ENCODE peak calls at places on chromosomes 13 and 19, in ten cellular contexts. One of them, this sample, is unnamed.

GRCh38 chr19:42596391-42597071 is 1.8 kb upstream of the CEACAM8 start:
- DNase-seq in endothelial cell: peak
- DNase-seq in C1 segment of cervical spinal cord: peak
- DNase-seq in stimulated activated CD8-positive, alpha-beta memory T cell treated with anti-CD3 and anti-CD28 coated beads, Interleukin-15, amount 100 ng/mL, for 4 hours: no peak
- DNase-seq in activated T-cell treated with anti-CD3 and anti-CD28 coated beads for 1 hour: peak
- DNase-seq in T-helper 1 cell: peak
- DNase-seq in GM20000: peak
- DNase-seq in psoas muscle: no peak
- DNase-seq in stimulated activated CD4-positive, alpha-beta T cell treated with anti-CD3 and anti-CD28 coated beads, Interleukin-1b, Interleukin-23, amount 100 ng/mL, for 1 hour: no peak
- DNase-seq in astrocyte of the spinal cord: no peak
- DNase-seq in this sample: no peak

GRCh38 chr19:33390120-33390907 is 16.8 kb downstream of the CEBPG start:
- DNase-seq in endothelial cell: no peak
- DNase-seq in C1 segment of cervical spinal cord: no peak
- DNase-seq in stimulated activated CD8-positive, alpha-beta memory T cell treated with anti-CD3 and anti-CD28 coated beads, Interleukin-15, amount 100 ng/mL, for 4 hours: no peak
- DNase-seq in activated T-cell treated with anti-CD3 and anti-CD28 coated beads for 1 hour: no peak
- DNase-seq in T-helper 1 cell: no peak
- DNase-seq in GM20000: no peak
- DNase-seq in psoas muscle: peak
- DNase-seq in stimulated activated CD4-positive, alpha-beta T cell treated with anti-CD3 and anti-CD28 coated beads, Interleukin-1b, Interleukin-23, amount 100 ng/mL, for 1 hour: no peak
- DNase-seq in astrocyte of the spinal cord: no peak
- DNase-seq in this sample: no peak

GRCh38 chr19:8575467-8575997 is 1.7 kb downstream of the MYO1F start:
- DNase-seq in endothelial cell: no peak
- DNase-seq in C1 segment of cervical spinal cord: no peak
- DNase-seq in stimulated activated CD8-positive, alpha-beta memory T cell treated with anti-CD3 and anti-CD28 coated beads, Interleukin-15, amount 100 ng/mL, for 4 hours: no peak
- DNase-seq in activated T-cell treated with anti-CD3 and anti-CD28 coated beads for 1 hour: peak
- DNase-seq in T-helper 1 cell: peak
- DNase-seq in GM20000: no peak
- DNase-seq in psoas muscle: no peak
- DNase-seq in stimulated activated CD4-positive, alpha-beta T cell treated with anti-CD3 and anti-CD28 coated beads, Interleukin-1b, Interleukin-23, amount 100 ng/mL, for 1 hour: no peak
- DNase-seq in astrocyte of the spinal cord: peak
- DNase-seq in this sample: no peak

GRCh38 chr13:105442941-105443340 is 1092.5 kb downstream of the EFNB2 start:
- DNase-seq in endothelial cell: no peak
- DNase-seq in C1 segment of cervical spinal cord: no peak
- DNase-seq in stimulated activated CD8-positive, alpha-beta memory T cell treated with anti-CD3 and anti-CD28 coated beads, Interleukin-15, amount 100 ng/mL, for 4 hours: no peak
- DNase-seq in activated T-cell treated with anti-CD3 and anti-CD28 coated beads for 1 hour: no peak
- DNase-seq in T-helper 1 cell: no peak
- DNase-seq in GM20000: no peak
- DNase-seq in psoas muscle: no peak
- DNase-seq in stimulated activated CD4-positive, alpha-beta T cell treated with anti-CD3 and anti-CD28 coated beads, Interleukin-1b, Interleukin-23, amount 100 ng/mL, for 1 hour: no peak
- DNase-seq in astrocyte of the spinal cord: peak
- DNase-seq in this sample: no peak

GRCh38 chr13:93690139-93690538 is 463.5 kb downstream of the GPC6 start:
- DNase-seq in endothelial cell: peak
- DNase-seq in C1 segment of cervical spinal cord: no peak
- DNase-seq in stimulated activated CD8-positive, alpha-beta memory T cell treated with anti-CD3 and anti-CD28 coated beads, Interleukin-15, amount 100 ng/mL, for 4 hours: no peak
- DNase-seq in activated T-cell treated with anti-CD3 and anti-CD28 coated beads for 1 hour: no peak
- DNase-seq in T-helper 1 cell: no peak
- DNase-seq in GM20000: no peak
- DNase-seq in psoas muscle: no peak
- DNase-seq in stimulated activated CD4-positive, alpha-beta T cell treated with anti-CD3 and anti-CD28 coated beads, Interleukin-1b, Interleukin-23, amount 100 ng/mL, for 1 hour: no peak
- DNase-seq in astrocyte of the spinal cord: peak
- DNase-seq in this sample: peak

GRCh38 chr13:50352720-50353491 is 337.7 kb downstream of the KCNRG start:
- DNase-seq in endothelial cell: no peak
- DNase-seq in C1 segment of cervical spinal cord: no peak
- DNase-seq in stimulated activated CD8-positive, alpha-beta memory T cell treated with anti-CD3 and anti-CD28 coated beads, Interleukin-15, amount 100 ng/mL, for 4 hours: no peak
- DNase-seq in activated T-cell treated with anti-CD3 and anti-CD28 coated beads for 1 hour: no peak
- DNase-seq in T-helper 1 cell: no peak
- DNase-seq in GM20000: no peak
- DNase-seq in psoas muscle: no peak
- DNase-seq in stimulated activated CD4-positive, alpha-beta T cell treated with anti-CD3 and anti-CD28 coated beads, Interleukin-1b, Interleukin-23, amount 100 ng/mL, for 1 hour: no peak
- DNase-seq in astrocyte of the spinal cord: no peak
- DNase-seq in this sample: no peak

GRCh38 chr19:40605201-40605971 is 4.2 kb downstream of the LTBP4 start:
- DNase-seq in endothelial cell: peak
- DNase-seq in C1 segment of cervical spinal cord: no peak
- DNase-seq in stimulated activated CD8-positive, alpha-beta memory T cell treated with anti-CD3 and anti-CD28 coated beads, Interleukin-15, amount 100 ng/mL, for 4 hours: peak
- DNase-seq in activated T-cell treated with anti-CD3 and anti-CD28 coated beads for 1 hour: peak
- DNase-seq in T-helper 1 cell: peak
- DNase-seq in GM20000: peak
- DNase-seq in psoas muscle: peak
- DNase-seq in stimulated activated CD4-positive, alpha-beta T cell treated with anti-CD3 and anti-CD28 coated beads, Interleukin-1b, Interleukin-23, amount 100 ng/mL, for 1 hour: peak
- DNase-seq in astrocyte of the spinal cord: peak
- DNase-seq in this sample: peak

GRCh38 chr13:99322297-99323103 is 15.3 kb upstream of the GPR183 start:
- DNase-seq in endothelial cell: no peak
- DNase-seq in C1 segment of cervical spinal cord: no peak
- DNase-seq in stimulated activated CD8-positive, alpha-beta memory T cell treated with anti-CD3 and anti-CD28 coated beads, Interleukin-15, amount 100 ng/mL, for 4 hours: no peak
- DNase-seq in activated T-cell treated with anti-CD3 and anti-CD28 coated beads for 1 hour: no peak
- DNase-seq in T-helper 1 cell: peak
- DNase-seq in GM20000: peak
- DNase-seq in psoas muscle: no peak
- DNase-seq in stimulated activated CD4-positive, alpha-beta T cell treated with anti-CD3 and anti-CD28 coated beads, Interleukin-1b, Interleukin-23, amount 100 ng/mL, for 1 hour: no peak
- DNase-seq in astrocyte of the spinal cord: peak
- DNase-seq in this sample: no peak

GRCh38 chr13:113848431-113849260 is 15.2 kb downstream of the GAS6 start:
- DNase-seq in endothelial cell: no peak
- DNase-seq in C1 segment of cervical spinal cord: no peak
- DNase-seq in stimulated activated CD8-positive, alpha-beta memory T cell treated with anti-CD3 and anti-CD28 coated beads, Interleukin-15, amount 100 ng/mL, for 4 hours: no peak
- DNase-seq in activated T-cell treated with anti-CD3 and anti-CD28 coated beads for 1 hour: no peak
- DNase-seq in T-helper 1 cell: no peak
- DNase-seq in GM20000: no peak
- DNase-seq in psoas muscle: peak
- DNase-seq in stimulated activated CD4-positive, alpha-beta T cell treated with anti-CD3 and anti-CD28 coated beads, Interleukin-1b, Interleukin-23, amount 100 ng/mL, for 1 hour: no peak
- DNase-seq in astrocyte of the spinal cord: no peak
- DNase-seq in this sample: no peak

GRCh38 chr13:48585456-48585840 is 52.6 kb upstream of the RCBTB2 start:
- DNase-seq in endothelial cell: no peak
- DNase-seq in C1 segment of cervical spinal cord: peak
- DNase-seq in stimulated activated CD8-positive, alpha-beta memory T cell treated with anti-CD3 and anti-CD28 coated beads, Interleukin-15, amount 100 ng/mL, for 4 hours: no peak
- DNase-seq in activated T-cell treated with anti-CD3 and anti-CD28 coated beads for 1 hour: no peak
- DNase-seq in T-helper 1 cell: no peak
- DNase-seq in GM20000: no peak
- DNase-seq in psoas muscle: no peak
- DNase-seq in stimulated activated CD4-positive, alpha-beta T cell treated with anti-CD3 and anti-CD28 coated beads, Interleukin-1b, Interleukin-23, amount 100 ng/mL, for 1 hour: no peak
- DNase-seq in astrocyte of the spinal cord: peak
- DNase-seq in this sample: peak

GRCh38 chr19:18731562-18732008 is 48.1 kb downstream of the CRTC1 start:
- DNase-seq in endothelial cell: no peak
- DNase-seq in C1 segment of cervical spinal cord: no peak
- DNase-seq in stimulated activated CD8-positive, alpha-beta memory T cell treated with anti-CD3 and anti-CD28 coated beads, Interleukin-15, amount 100 ng/mL, for 4 hours: no peak
- DNase-seq in activated T-cell treated with anti-CD3 and anti-CD28 coated beads for 1 hour: no peak
- DNase-seq in T-helper 1 cell: no peak
- DNase-seq in GM20000: no peak
- DNase-seq in psoas muscle: no peak
- DNase-seq in stimulated activated CD4-positive, alpha-beta T cell treated with anti-CD3 and anti-CD28 coated beads, Interleukin-1b, Interleukin-23, amount 100 ng/mL, for 1 hour: no peak
- DNase-seq in astrocyte of the spinal cord: no peak
- DNase-seq in this sample: peak

GRCh38 chr13:39407138-39407537 is 195.9 kb downstream of the LHFPL6 start:
- DNase-seq in endothelial cell: no peak
- DNase-seq in C1 segment of cervical spinal cord: no peak
- DNase-seq in stimulated activated CD8-positive, alpha-beta memory T cell treated with anti-CD3 and anti-CD28 coated beads, Interleukin-15, amount 100 ng/mL, for 4 hours: no peak
- DNase-seq in activated T-cell treated with anti-CD3 and anti-CD28 coated beads for 1 hour: no peak
- DNase-seq in T-helper 1 cell: no peak
- DNase-seq in GM20000: no peak
- DNase-seq in psoas muscle: no peak
- DNase-seq in stimulated activated CD4-positive, alpha-beta T cell treated with anti-CD3 and anti-CD28 coated beads, Interleukin-1b, Interleukin-23, amount 100 ng/mL, for 1 hour: no peak
- DNase-seq in astrocyte of the spinal cord: no peak
- DNase-seq in this sample: no peak

GRCh38 chr13:29908411-29908810 is 58.0 kb upstream of the UBL3 start:
- DNase-seq in endothelial cell: no peak
- DNase-seq in C1 segment of cervical spinal cord: no peak
- DNase-seq in stimulated activated CD8-positive, alpha-beta memory T cell treated with anti-CD3 and anti-CD28 coated beads, Interleukin-15, amount 100 ng/mL, for 4 hours: no peak
- DNase-seq in activated T-cell treated with anti-CD3 and anti-CD28 coated beads for 1 hour: no peak
- DNase-seq in T-helper 1 cell: no peak
- DNase-seq in GM20000: no peak
- DNase-seq in psoas muscle: peak
- DNase-seq in stimulated activated CD4-positive, alpha-beta T cell treated with anti-CD3 and anti-CD28 coated beads, Interleukin-1b, Interleukin-23, amount 100 ng/mL, for 1 hour: no peak
- DNase-seq in astrocyte of the spinal cord: peak
- DNase-seq in this sample: no peak

GRCh38 chr13:107590556-107590955 is 624.8 kb downstream of the LIG4 start:
- DNase-seq in endothelial cell: no peak
- DNase-seq in C1 segment of cervical spinal cord: no peak
- DNase-seq in stimulated activated CD8-positive, alpha-beta memory T cell treated with anti-CD3 and anti-CD28 coated beads, Interleukin-15, amount 100 ng/mL, for 4 hours: no peak
- DNase-seq in activated T-cell treated with anti-CD3 and anti-CD28 coated beads for 1 hour: no peak
- DNase-seq in T-helper 1 cell: no peak
- DNase-seq in GM20000: no peak
- DNase-seq in psoas muscle: no peak
- DNase-seq in stimulated activated CD4-positive, alpha-beta T cell treated with anti-CD3 and anti-CD28 coated beads, Interleukin-1b, Interleukin-23, amount 100 ng/mL, for 1 hour: no peak
- DNase-seq in astrocyte of the spinal cord: peak
- DNase-seq in this sample: no peak

GRCh38 chr13:27266937-27267336 is 3.7 kb upstream of the RASL11A start:
- DNase-seq in endothelial cell: no peak
- DNase-seq in C1 segment of cervical spinal cord: no peak
- DNase-seq in stimulated activated CD8-positive, alpha-beta memory T cell treated with anti-CD3 and anti-CD28 coated beads, Interleukin-15, amount 100 ng/mL, for 4 hours: no peak
- DNase-seq in activated T-cell treated with anti-CD3 and anti-CD28 coated beads for 1 hour: no peak
- DNase-seq in T-helper 1 cell: no peak
- DNase-seq in GM20000: no peak
- DNase-seq in psoas muscle: no peak
- DNase-seq in stimulated activated CD4-positive, alpha-beta T cell treated with anti-CD3 and anti-CD28 coated beads, Interleukin-1b, Interleukin-23, amount 100 ng/mL, for 1 hour: no peak
- DNase-seq in astrocyte of the spinal cord: no peak
- DNase-seq in this sample: no peak

GRCh38 chr19:16232568-16232967 is 34.9 kb downstream of the AP1M1 start:
- DNase-seq in endothelial cell: no peak
- DNase-seq in C1 segment of cervical spinal cord: no peak
- DNase-seq in stimulated activated CD8-positive, alpha-beta memory T cell treated with anti-CD3 and anti-CD28 coated beads, Interleukin-15, amount 100 ng/mL, for 4 hours: no peak
- DNase-seq in activated T-cell treated with anti-CD3 and anti-CD28 coated beads for 1 hour: no peak
- DNase-seq in T-helper 1 cell: no peak
- DNase-seq in GM20000: no peak
- DNase-seq in psoas muscle: no peak
- DNase-seq in stimulated activated CD4-positive, alpha-beta T cell treated with anti-CD3 and anti-CD28 coated beads, Interleukin-1b, Interleukin-23, amount 100 ng/mL, for 1 hour: no peak
- DNase-seq in astrocyte of the spinal cord: no peak
- DNase-seq in this sample: no peak

GRCh38 chr13:76737526-76737925 is 148.7 kb downstream of the KCTD12 start:
- DNase-seq in endothelial cell: no peak
- DNase-seq in C1 segment of cervical spinal cord: no peak
- DNase-seq in stimulated activated CD8-positive, alpha-beta memory T cell treated with anti-CD3 and anti-CD28 coated beads, Interleukin-15, amount 100 ng/mL, for 4 hours: no peak
- DNase-seq in activated T-cell treated with anti-CD3 and anti-CD28 coated beads for 1 hour: no peak
- DNase-seq in T-helper 1 cell: no peak
- DNase-seq in GM20000: no peak
- DNase-seq in psoas muscle: no peak
- DNase-seq in stimulated activated CD4-positive, alpha-beta T cell treated with anti-CD3 and anti-CD28 coated beads, Interleukin-1b, Interleukin-23, amount 100 ng/mL, for 1 hour: no peak
- DNase-seq in astrocyte of the spinal cord: no peak
- DNase-seq in this sample: no peak

GRCh38 chr19:7694499-7694898 is 7.4 kb downstream of the FCER2 start:
- DNase-seq in endothelial cell: no peak
- DNase-seq in C1 segment of cervical spinal cord: no peak
- DNase-seq in stimulated activated CD8-positive, alpha-beta memory T cell treated with anti-CD3 and anti-CD28 coated beads, Interleukin-15, amount 100 ng/mL, for 4 hours: no peak
- DNase-seq in activated T-cell treated with anti-CD3 and anti-CD28 coated beads for 1 hour: no peak
- DNase-seq in T-helper 1 cell: no peak
- DNase-seq in GM20000: no peak
- DNase-seq in psoas muscle: no peak
- DNase-seq in stimulated activated CD4-positive, alpha-beta T cell treated with anti-CD3 and anti-CD28 coated beads, Interleukin-1b, Interleukin-23, amount 100 ng/mL, for 1 hour: no peak
- DNase-seq in astrocyte of the spinal cord: no peak
- DNase-seq in this sample: no peak

GRCh38 chr19:45160870-45161714 is at the start of gene NKPD1:
- DNase-seq in endothelial cell: no peak
- DNase-seq in C1 segment of cervical spinal cord: no peak
- DNase-seq in stimulated activated CD8-positive, alpha-beta memory T cell treated with anti-CD3 and anti-CD28 coated beads, Interleukin-15, amount 100 ng/mL, for 4 hours: no peak
- DNase-seq in activated T-cell treated with anti-CD3 and anti-CD28 coated beads for 1 hour: no peak
- DNase-seq in T-helper 1 cell: no peak
- DNase-seq in GM20000: no peak
- DNase-seq in psoas muscle: no peak
- DNase-seq in stimulated activated CD4-positive, alpha-beta T cell treated with anti-CD3 and anti-CD28 coated beads, Interleukin-1b, Interleukin-23, amount 100 ng/mL, for 1 hour: no peak
- DNase-seq in astrocyte of the spinal cord: no peak
- DNase-seq in this sample: no peak

GRCh38 chr13:33953203-33953602 is 135.3 kb downstream of the RFC3 start:
- DNase-seq in endothelial cell: no peak
- DNase-seq in C1 segment of cervical spinal cord: no peak
- DNase-seq in stimulated activated CD8-positive, alpha-beta memory T cell treated with anti-CD3 and anti-CD28 coated beads, Interleukin-15, amount 100 ng/mL, for 4 hours: no peak
- DNase-seq in activated T-cell treated with anti-CD3 and anti-CD28 coated beads for 1 hour: no peak
- DNase-seq in T-helper 1 cell: no peak
- DNase-seq in GM20000: no peak
- DNase-seq in psoas muscle: no peak
- DNase-seq in stimulated activated CD4-positive, alpha-beta T cell treated with anti-CD3 and anti-CD28 coated beads, Interleukin-1b, Interleukin-23, amount 100 ng/mL, for 1 hour: no peak
- DNase-seq in astrocyte of the spinal cord: peak
- DNase-seq in this sample: no peak

This sample was measured in HepG2.